ENCODE peak calls at places on chromosomes 5 and 9, in seven cellular contexts. C is epithelial cell of prostate; F is C1 segment of cervical spinal cord; R is stimulated activated CD4-positive, alpha-beta T cell treated with anti-CD3 and anti-CD28 coated beads, TNF-alpha, amount 100 ng/mL, for 24 hours; D is AG08396; K is M059J; T is DMS 273 treated with DMSO at 0.1 percent for 48 hours. J is an unnamed sample.
A peak's percentile ranks its signal among the peaks of the same experiment; 100 is the strongest.

GRCh38 chr9:33187519-33188218 is 20.5 kb upstream of the B4GALT1 start:
- DNase-seq in R (no peak), T (peak; percentile 23), K (no peak), C (no peak), D (peak; percentile 44), F (no peak), J (no peak)

GRCh38 chr5:177317959-177318377 is 6.3 kb upstream of the MXD3 start:
- DNase-seq in D (peak; percentile 78), T (peak; percentile 58), F (peak; percentile 44), K (peak; percentile 72), R (peak; percentile 43), C (no peak), J (peak; percentile 65)

GRCh38 chr9:36820392-36820861 is 213.6 kb downstream of the PAX5 start:
- DNase-seq in C (no peak), D (no peak), K (no peak), T (no peak), F (no peak), R (no peak), J (no peak)

GRCh38 chr9:107856633-107857032 is 367.1 kb upstream of the KLF4 start:
- DNase-seq in D (no peak), T (no peak), K (peak; percentile 27), R (no peak), F (no peak), C (no peak), J (no peak)

GRCh38 chr5:14449052-14449661 is 132.4 kb upstream of the OTULINL start:
- DNase-seq in T (no peak), C (no peak), K (peak; percentile 89), D (peak; percentile 58), F (no peak), R (no peak), J (no peak)

GRCh38 chr5:97998946-97999345 is 774.5 kb upstream of the RGMB start:
- DNase-seq in C (no peak), K (no peak), T (no peak), F (peak; percentile 17), R (no peak), D (no peak), J (no peak)

GRCh38 chr5:79544136-79544535 is 30.2 kb upstream of the HOMER1 start:
- DNase-seq in T (no peak), C (no peak), D (no peak), K (no peak), F (no peak), R (no peak), J (no peak)

GRCh38 chr5:38896760-38897159 is 50.9 kb downstream of the OSMR start:
- DNase-seq in F (no peak), K (no peak), T (no peak), D (no peak), R (no peak), C (no peak), J (no peak)

GRCh38 chr5:130976491-130976890 is 188.6 kb downstream of the HINT1 start:
- DNase-seq in R (no peak), D (no peak), T (no peak), C (no peak), F (no peak), K (no peak), J (no peak)

GRCh38 chr9:73034962-73035361 is 82.1 kb upstream of the ALDH1A1 start:
- DNase-seq in K (peak; percentile 27), R (no peak), C (no peak), F (no peak), D (no peak), T (no peak), J (no peak)

GRCh38 chr9:69583641-69584234 is 88.4 kb downstream of the APBA1 start:
- DNase-seq in T (no peak), D (no peak), C (no peak), R (no peak), K (no peak), F (no peak), J (no peak)

GRCh38 chr5:158414780-158415179 is 555.8 kb upstream of the CLINT1 start:
- DNase-seq in R (no peak), T (no peak), F (no peak), C (no peak), D (peak; percentile 20), K (peak; percentile 69), J (no peak)

GRCh38 chr5:139660916-139661814 is 13.0 kb downstream of the CXXC5 start:
- DNase-seq in R (no peak), F (no peak), T (no peak), C (peak; percentile 61), D (peak; percentile 95), K (peak; percentile 95), J (peak; percentile 71)

GRCh38 chr5:64767959-64768357 is 533 bp downstream of the SREK1IP1 start:
- DNase-seq in C (no peak), T (no peak), R (no peak), D (no peak), F (peak; percentile 67), K (peak; percentile 15), J (no peak)

GRCh38 chr5:120684213-120684612 is 220.1 kb downstream of the PRR16 start:
- DNase-seq in C (no peak), R (no peak), D (no peak), K (peak; percentile 46), F (no peak), T (no peak), J (no peak)

GRCh38 chr5:1916041-1917001 is 33.6 kb upstream of the IRX4 start:
- DNase-seq in T (no peak), C (no peak), D (no peak), R (no peak), K (no peak), F (no peak), J (no peak)

GRCh38 chr5:82421119-82421518 is 143.0 kb upstream of the RPS23 start:
- DNase-seq in D (peak; percentile 30), T (no peak), R (no peak), K (peak; percentile 93), F (no peak), C (peak; percentile 91), J (no peak)

GRCh38 chr9:133729646-133730281 is 8.4 kb downstream of the SARDH start:
- DNase-seq in F (no peak), C (no peak), R (no peak), K (no peak), T (no peak), D (no peak), J (no peak)

GRCh38 chr5:11251242-11251641 is 490.2 kb upstream of the DAP start:
- DNase-seq in K (peak; percentile 51), C (peak; percentile 22), D (peak; percentile 12), T (no peak), R (no peak), F (no peak), J (no peak)

GRCh38 chr5:179623001-179623905 is at the start of gene HNRNPH1:
- DNase-seq in F (peak; percentile 97), T (peak; percentile 98), K (peak; percentile 98), R (peak; percentile 97), D (peak; percentile 100), C (peak; percentile 90), J (peak; percentile 98)

GRCh38 chr9:784202-784601 is 57.3 kb upstream of the DMRT1 start:
- DNase-seq in D (no peak), C (no peak), F (no peak), T (no peak), K (no peak), R (no peak), J (no peak)

GRCh38 chr9:83006378-83006777 is 56.6 kb downstream of the RASEF start:
- DNase-seq in D (no peak), F (no peak), K (no peak), C (no peak), T (no peak), R (no peak), J (no peak)

GRCh38 chr9:123338710-123339665 is 17.0 kb upstream of the CRB2 start:
- DNase-seq in K (no peak), D (no peak), C (no peak), T (no peak), R (peak; percentile 50), F (no peak), J (peak; percentile 87)

GRCh38 chr5:61816585-61817450 is 484.8 kb downstream of the ZSWIM6 start:
- DNase-seq in K (no peak), F (no peak), C (no peak), R (no peak), T (no peak), D (no peak), J (no peak)

GRCh38 chr5:7329712-7330111 is 66.2 kb upstream of the ADCY2 start:
- DNase-seq in D (no peak), F (no peak), R (no peak), K (peak; percentile 7), T (no peak), C (no peak), J (no peak)

GRCh38 chr9:133383438-133383837 is 7.3 kb downstream of the STKLD1 start:
- DNase-seq in K (no peak), C (no peak), D (no peak), R (no peak), T (no peak), F (no peak), J (no peak)

GRCh38 chr5:72363146-72363802 is 43.1 kb downstream of the PTCD2 start:
- DNase-seq in R (no peak), T (no peak), F (no peak), D (peak; percentile 37), K (peak; percentile 86), C (no peak), J (no peak)

GRCh38 chr9:133554729-133555128 is 20.2 kb downstream of the ADAMTSL2 start:
- DNase-seq in D (no peak), T (no peak), K (no peak), C (no peak), R (no peak), F (no peak), J (no peak)

GRCh38 chr9:118963674-118964073 is 405.6 kb downstream of the BRINP1 start:
- DNase-seq in K (no peak), R (no peak), D (no peak), F (no peak), C (no peak), T (no peak), J (no peak)

GRCh38 chr5:53069626-53070025 is 39.9 kb downstream of the MOCS2 start:
- DNase-seq in K (peak; percentile 91), T (no peak), R (peak; percentile 41), C (peak; percentile 29), D (peak; percentile 15), F (no peak), J (no peak)

GRCh38 chr9:127943011-127943662 is 5.5 kb upstream of the DPM2 start:
- DNase-seq in T (no peak), C (no peak), K (no peak), F (no peak), D (no peak), R (no peak), J (no peak)

GRCh38 chr5:37111426-37112382 is 137.5 kb downstream of the CPLANE1 start:
- DNase-seq in K (peak; percentile 6), R (no peak), C (no peak), D (no peak), F (no peak), T (no peak), J (peak; percentile 11)

GRCh38 chr9:95515272-95516113 is 1.3 kb downstream of the PTCH1 start:
- DNase-seq in K (peak; percentile 30), C (no peak), R (no peak), F (no peak), D (no peak), T (no peak), J (no peak)

GRCh38 chr5:134586866-134587524 is 45.6 kb downstream of the SAR1B start:
- DNase-seq in D (peak; percentile 85), R (peak; percentile 71), C (peak; percentile 52), T (peak; percentile 50), K (peak; percentile 62), F (peak; percentile 75), J (peak; percentile 59)

GRCh38 chr9:125397736-125398135 is 136.1 kb downstream of the GAPVD1 start:
- DNase-seq in C (no peak), T (no peak), F (peak; percentile 37), D (no peak), R (no peak), K (no peak), J (no peak)

GRCh38 chr5:138918680-138919079 is 43.5 kb upstream of the LRRTM2 start:
- DNase-seq in D (no peak), F (no peak), T (no peak), R (no peak), K (no peak), C (no peak), J (no peak)

GRCh38 chr9:119005162-119005561 is 364.1 kb downstream of the BRINP1 start:
- DNase-seq in D (no peak), C (no peak), R (no peak), K (peak; percentile 53), F (no peak), T (no peak), J (no peak)

GRCh38 chr9:137382728-137383452 is 40.1 kb downstream of the EXD3 start:
- DNase-seq in K (no peak), D (no peak), R (no peak), T (no peak), C (no peak), F (no peak), J (no peak)